ENCODE peak calls at places on chromosome 19, in five cellular contexts. U is tibial nerve, T is body of pancreas, D is spleen, N is breast epithelium. I is an unnamed sample.

GRCh38 chr19:2475018-2475701 is 767 bp upstream of the GADD45B start:
- DNase-seq in N (no peak), T (peak; percentile 63), D (peak; percentile 91), U (no peak), I (peak; percentile 58)

GRCh38 chr19:3275583-3276340 is 51.3 kb downstream of the CELF5 start:
- DNase-seq in N (peak; percentile 77), T (peak; percentile 80), U (peak; percentile 16), D (peak; percentile 93), I (peak; percentile 81)

GRCh38 chr19:20923077-20923871 is at the start of gene ZNF85:
- DNase-seq in D (peak; percentile 93), T (peak; percentile 92), U (peak; percentile 95), N (peak; percentile 94), I (peak; percentile 81)

GRCh38 chr19:45789035-45789786 is 3.4 kb downstream of the DMWD start:
- DNase-seq in D (no peak), N (no peak), U (no peak), T (no peak), I (no peak)

GRCh38 chr19:58086825-58087710 is 11.0 kb downstream of the ZSCAN18 start:
- DNase-seq in N (no peak), T (no peak), D (no peak), U (no peak), I (no peak)

GRCh38 chr19:44890366-44891015 is 563 bp upstream of the TOMM40 start:
- DNase-seq in T (peak; percentile 100), N (peak; percentile 100), D (peak; percentile 99), U (peak; percentile 100), I (no peak)

GRCh38 chr19:42052241-42052863 is 17.7 kb downstream of the GRIK5 start:
- DNase-seq in T (no peak), N (no peak), U (no peak), D (no peak), I (no peak)

GRCh38 chr19:20664917-20665781 is 3.8 kb upstream of the ZNF626 start:
- DNase-seq in T (no peak), N (no peak), U (no peak), D (no peak), I (no peak)

GRCh38 chr19:41627966-41628675 is 1.2 kb upstream of the CEACAM4 start:
- DNase-seq in D (no peak), U (no peak), T (no peak), N (no peak), I (no peak)

GRCh38 chr19:39416152-39416551 is 3.7 kb downstream of the PLEKHG2 start:
- DNase-seq in T (no peak), D (no peak), U (no peak), N (no peak), I (no peak)
- H3K27ac ChIP-seq in T (no peak overlapping the region), D (peak overlapping the region; percentile 99), U (peak overlapping the region; percentile 94), N (peak overlapping the region; percentile 5), I (no peak overlapping the region)

DNA sequence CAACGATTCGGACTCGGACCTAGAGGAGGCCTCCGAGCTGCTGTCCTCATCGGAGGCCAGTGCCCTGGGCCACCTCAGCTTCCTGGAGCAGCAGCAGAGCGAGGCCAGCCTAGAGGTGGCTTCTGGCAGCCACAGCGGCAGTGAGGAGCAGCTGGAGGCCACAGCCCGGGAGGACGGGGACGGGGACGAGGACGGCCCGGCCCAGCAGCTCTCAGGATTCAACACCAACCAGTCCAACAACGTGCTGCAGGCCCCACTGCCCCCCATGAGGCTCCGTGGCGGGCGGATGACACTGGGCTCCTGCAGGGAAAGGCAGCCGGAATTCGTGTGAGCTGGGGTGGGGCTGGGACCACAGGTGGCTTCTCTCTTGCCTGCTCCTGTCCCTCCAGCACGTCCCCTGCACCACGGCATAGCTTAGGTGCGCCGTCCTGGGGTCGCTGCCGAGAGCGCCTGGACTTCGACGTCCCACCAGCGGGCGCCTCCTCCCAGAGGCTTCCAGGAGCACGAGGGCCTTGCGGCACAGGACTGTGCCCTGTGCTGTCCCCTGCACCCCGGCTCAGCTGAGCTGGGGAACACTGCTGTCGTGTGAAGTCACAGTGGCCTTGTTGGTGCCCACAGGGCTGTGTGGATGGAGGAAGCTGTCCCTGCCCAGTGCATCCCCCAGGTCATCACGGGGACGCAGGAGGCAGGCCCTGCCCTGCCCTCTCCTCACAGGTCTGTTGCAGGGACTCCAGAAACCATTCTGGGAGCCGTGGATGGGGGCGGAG is 9.3 kb downstream of the POLR2E start:
- DNase-seq in U (no peak), T (no peak), N (no peak), D (peak; percentile 80), I (no peak)
- TF ChIP-seq POLR2A in U (no peak), T (no peak), N (no peak), D (no peak), I (no peak)

GRCh38 chr19:46974181-46974580 is 45.5 kb upstream of the NPAS1 start:
- DNase-seq in D (no peak), N (no peak), U (no peak), T (no peak), I (no peak)

GRCh38 chr19:46977548-46977947 is 42.1 kb upstream of the NPAS1 start:
- DNase-seq in D (peak; percentile 31), U (no peak), N (no peak), T (no peak), I (no peak)

GRCh38 chr19:46975918-46976782 is 43.5 kb upstream of the NPAS1 start:
- DNase-seq in U (peak; percentile 92), D (peak; percentile 84), T (peak; percentile 95), N (peak; percentile 84), I (peak; percentile 66)

GRCh38 chr19:46976845-46977320 is 42.8 kb upstream of the NPAS1 start:
- DNase-seq in T (peak; percentile 40), N (no peak), D (peak; percentile 67), U (no peak), I (no peak)

GRCh38 chr19:46975011-46975917 is 44.4 kb upstream of the NPAS1 start:
- DNase-seq in T (no peak), D (no peak), U (no peak), N (no peak), I (no peak)
- H3K4me1 ChIP-seq in T (peaks cover 39% of the 10 kb centered on the region), D (peaks cover 89% of the 10 kb centered on the region), U (peaks cover 90% of the 10 kb centered on the region), N (peaks cover 35% of the 10 kb centered on the region), I (no peaks in the 10 kb centered on the region)

DNA sequence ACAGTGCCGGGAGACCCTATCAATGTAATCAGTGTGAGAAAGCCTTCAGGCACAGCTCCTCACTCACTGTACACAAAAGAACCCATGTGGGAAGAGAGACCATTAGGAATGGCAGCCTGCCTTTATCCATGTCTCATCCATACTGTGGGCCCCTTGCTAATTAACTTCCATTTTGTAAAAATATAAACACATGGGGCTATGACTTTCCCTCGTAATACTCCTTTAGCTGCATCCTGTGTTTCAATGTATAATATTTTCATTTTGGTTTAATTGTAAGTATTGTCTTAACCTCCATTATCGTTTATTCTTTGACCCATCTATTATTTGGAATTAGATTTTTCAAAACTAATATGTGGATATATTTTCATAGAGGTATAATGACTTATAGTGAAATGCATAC is 29.3 kb downstream of the ZNF333 start:
- DNase-seq in U (no peak), N (no peak), T (no peak), D (no peak), I (no peak)
- H3K27ac ChIP-seq in U (no peak overlapping the region), N (no peak overlapping the region), T (no peak overlapping the region), D (no peak overlapping the region), I (no peak overlapping the region)

GRCh38 chr19:54159352-54160181 is at the start of gene LENG1:
- DNase-seq in U (peak; percentile 100), D (peak; percentile 97), T (peak; percentile 100), N (peak; percentile 100), I (peak; percentile 100)
- TF ChIP-seq POLR2A in U (peak; percentile 70), D (peak; percentile 37), T (peak; percentile 79), N (peak; percentile 45), I (peak; percentile 57)

DNA sequence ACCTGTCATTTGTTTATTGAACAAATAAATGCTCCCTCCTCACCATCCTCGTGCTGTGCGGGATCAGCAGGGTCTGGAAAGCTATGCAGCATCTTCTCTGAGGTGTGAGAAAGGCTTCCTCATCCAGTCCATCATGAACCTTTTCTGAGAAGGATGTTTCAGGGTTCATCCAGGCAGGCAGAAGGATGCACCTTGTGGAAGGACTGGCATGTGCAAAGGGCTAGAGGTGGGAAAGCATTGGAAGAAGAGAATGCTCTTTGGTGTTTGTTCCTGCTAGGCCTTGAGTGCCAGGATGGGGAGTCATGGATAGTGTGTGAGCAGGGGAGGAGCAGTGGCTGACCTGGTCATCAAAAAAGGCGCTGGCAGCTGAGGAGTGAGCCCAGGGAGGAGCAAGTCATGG is 6.6 kb downstream of the PALM start:
- DNase-seq in N (no peak), T (no peak), U (no peak), D (no peak), I (no peak)
- H3K4me1 ChIP-seq in N (no peaks in the 10 kb centered on the region), T (peaks cover 11% of the 10 kb centered on the region), U (peaks cover 41% of the 10 kb centered on the region), D (peaks cover 35% of the 10 kb centered on the region), I (no peaks in the 10 kb centered on the region)

DNA sequence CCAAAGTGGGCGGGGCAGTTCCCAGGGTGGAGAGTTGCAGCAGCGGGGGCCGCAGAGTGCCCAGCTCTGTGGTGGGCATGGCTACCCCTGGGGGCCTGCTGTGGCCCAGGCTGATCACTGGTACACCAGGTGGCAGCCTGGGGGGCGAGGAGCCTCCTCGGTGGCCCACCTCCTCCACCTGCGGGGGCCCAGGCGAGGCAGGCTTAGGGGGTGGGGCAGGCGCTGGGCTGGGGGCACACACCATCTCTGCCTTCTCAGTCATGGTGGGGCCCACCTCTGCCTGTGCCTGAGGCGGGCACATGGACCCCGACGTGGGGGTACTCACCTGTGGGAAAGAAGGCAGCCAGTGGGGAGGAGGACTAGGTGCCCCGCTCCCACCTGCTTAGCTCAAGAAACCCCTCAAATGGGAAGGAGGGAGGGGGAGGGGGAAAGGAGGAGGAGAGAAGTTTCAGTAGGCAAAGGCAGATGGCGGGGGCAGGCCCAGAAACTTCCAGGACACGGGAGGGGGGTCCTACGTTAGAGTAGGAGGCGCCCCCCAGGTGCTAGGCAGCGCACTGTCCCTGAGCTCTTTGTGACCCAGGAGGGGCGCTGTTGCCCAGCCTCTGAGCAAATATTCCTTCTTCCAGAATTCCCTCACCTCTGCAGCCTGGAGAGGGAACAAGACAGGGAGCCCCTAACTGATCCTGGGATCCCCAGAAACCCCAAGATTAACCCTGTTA is 1.6 kb downstream of the LYL1 start:
- DNase-seq in N (no peak), D (peak; percentile 87), T (no peak), U (no peak), I (no peak)
- H3K27ac ChIP-seq in N (no peak overlapping the region), D (peak overlapping the region; percentile 98), T (no peak overlapping the region), U (peak overlapping the region; percentile 88), I (peak overlapping the region; percentile 88)

DNA sequence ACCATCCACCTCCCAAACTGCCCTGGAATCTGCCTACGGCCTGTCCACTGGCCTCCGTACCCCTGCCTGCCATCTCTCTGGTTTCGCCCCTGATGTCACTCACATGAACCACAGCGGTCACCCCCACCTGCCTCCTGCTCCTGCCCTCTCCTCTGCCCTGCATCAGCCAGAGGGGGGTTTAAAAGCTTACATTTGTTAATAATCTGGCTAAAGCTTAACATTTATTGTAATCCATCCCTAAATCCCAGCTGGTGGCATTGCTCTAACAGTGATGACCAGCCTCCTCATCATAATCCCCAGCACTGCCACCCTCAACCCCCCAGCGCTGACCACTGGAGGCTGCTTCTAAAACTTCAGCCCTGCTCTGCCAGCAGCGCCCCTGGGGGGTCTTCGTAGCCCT is 38.9 kb downstream of the DNM2 start:
- DNase-seq in N (no peak), T (no peak), U (no peak), D (no peak), I (no peak)
- TF ChIP-seq POLR2A in N (no peak), T (no peak), U (no peak), D (no peak), I (no peak)

GRCh38 chr19:8396185-8396562 is 6.0 kb downstream of the RAB11B start:
- DNase-seq in U (no peak), T (peak; percentile 51), D (no peak), N (no peak), I (no peak)
- H3K4me1 ChIP-seq in U (peaks cover 73% of the 10 kb centered on the region), T (peaks cover 75% of the 10 kb centered on the region), D (peaks cover 86% of the 10 kb centered on the region), N (peaks cover 50% of the 10 kb centered on the region), I (peaks cover 3% of the 10 kb centered on the region)